ENCODE peak calls at places on chromosomes 5 and 9, in nine cellular contexts. One of them, this sample, is unnamed.

GRCh38 chr9:84851935-84852585 is 182.5 kb downstream of the NTRK2 start:
- DNase-seq in SJSA1: peak
- DNase-seq in HCEC 1CT: no peak
- DNase-seq in stimulated activated CD4-positive, alpha-beta T cell treated with anti-CD3 and anti-CD28 coated beads, Interleukin-1b, Interleukin-23, amount 100 ng/mL, for 24 hours: no peak
- DNase-seq in neural progenitor cell: peak
- DNase-seq in WTC11: peak
- DNase-seq in Caki2: peak
- DNase-seq in GOT3: no peak
- DNase-seq in Karpas-422: no peak
- DNase-seq in this sample: no peak

GRCh38 chr5:86143837-86144236 is 473.9 kb upstream of the COX7C start:
- DNase-seq in stimulated activated CD4-positive, alpha-beta T cell treated with anti-CD3 and anti-CD28 coated beads, Interleukin-1b, Interleukin-23, amount 100 ng/mL, for 24 hours: no peak
- DNase-seq in HCEC 1CT: no peak
- DNase-seq in Karpas-422: no peak
- DNase-seq in GOT3: no peak
- DNase-seq in neural progenitor cell: no peak
- DNase-seq in SJSA1: no peak
- DNase-seq in WTC11: no peak
- DNase-seq in Caki2: no peak
- DNase-seq in this sample: no peak

GRCh38 chr9:136239135-136239962 is 6.3 kb downstream of the QSOX2 start:
- DNase-seq in SJSA1: no peak
- DNase-seq in HCEC 1CT: no peak
- DNase-seq in neural progenitor cell: no peak
- DNase-seq in Caki2: no peak
- DNase-seq in WTC11: no peak
- DNase-seq in stimulated activated CD4-positive, alpha-beta T cell treated with anti-CD3 and anti-CD28 coated beads, Interleukin-1b, Interleukin-23, amount 100 ng/mL, for 24 hours: no peak
- DNase-seq in Karpas-422: no peak
- DNase-seq in GOT3: no peak
- DNase-seq in this sample: no peak

GRCh38 chr5:61949680-61950435 is 356.1 kb upstream of the KIF2A start:
- DNase-seq in Caki2: no peak
- DNase-seq in SJSA1: no peak
- DNase-seq in neural progenitor cell: no peak
- DNase-seq in HCEC 1CT: no peak
- DNase-seq in WTC11: no peak
- DNase-seq in Karpas-422: no peak
- DNase-seq in stimulated activated CD4-positive, alpha-beta T cell treated with anti-CD3 and anti-CD28 coated beads, Interleukin-1b, Interleukin-23, amount 100 ng/mL, for 24 hours: no peak
- DNase-seq in GOT3: no peak
- DNase-seq in this sample: no peak

GRCh38 chr5:35618297-35618636 is 604 bp downstream of the SPEF2 start:
- DNase-seq in Caki2: no peak
- DNase-seq in GOT3: no peak
- DNase-seq in neural progenitor cell: no peak
- DNase-seq in stimulated activated CD4-positive, alpha-beta T cell treated with anti-CD3 and anti-CD28 coated beads, Interleukin-1b, Interleukin-23, amount 100 ng/mL, for 24 hours: no peak
- DNase-seq in Karpas-422: no peak
- DNase-seq in WTC11: no peak
- DNase-seq in HCEC 1CT: no peak
- DNase-seq in SJSA1: no peak
- DNase-seq in this sample: no peak

GRCh38 chr9:72856985-72857631 is 95.7 kb downstream of the ALDH1A1 start:
- DNase-seq in HCEC 1CT: peak
- DNase-seq in WTC11: no peak
- DNase-seq in neural progenitor cell: peak
- DNase-seq in stimulated activated CD4-positive, alpha-beta T cell treated with anti-CD3 and anti-CD28 coated beads, Interleukin-1b, Interleukin-23, amount 100 ng/mL, for 24 hours: no peak
- DNase-seq in GOT3: no peak
- DNase-seq in SJSA1: no peak
- DNase-seq in Karpas-422: peak
- DNase-seq in Caki2: peak
- DNase-seq in this sample: peak

GRCh38 chr5:83095973-83096539 is 18.7 kb downstream of the XRCC4 start:
- DNase-seq in HCEC 1CT: peak
- DNase-seq in Caki2: peak
- DNase-seq in WTC11: no peak
- DNase-seq in Karpas-422: no peak
- DNase-seq in stimulated activated CD4-positive, alpha-beta T cell treated with anti-CD3 and anti-CD28 coated beads, Interleukin-1b, Interleukin-23, amount 100 ng/mL, for 24 hours: no peak
- DNase-seq in neural progenitor cell: no peak
- DNase-seq in GOT3: peak
- DNase-seq in SJSA1: peak
- DNase-seq in this sample: no peak

GRCh38 chr5:6900828-6901227 is 187.6 kb downstream of the TENT4A start:
- DNase-seq in GOT3: no peak
- DNase-seq in Karpas-422: no peak
- DNase-seq in Caki2: no peak
- DNase-seq in SJSA1: no peak
- DNase-seq in HCEC 1CT: no peak
- DNase-seq in neural progenitor cell: peak
- DNase-seq in WTC11: no peak
- DNase-seq in stimulated activated CD4-positive, alpha-beta T cell treated with anti-CD3 and anti-CD28 coated beads, Interleukin-1b, Interleukin-23, amount 100 ng/mL, for 24 hours: no peak
- DNase-seq in this sample: no peak

GRCh38 chr5:57989378-57989777 is 470.5 kb downstream of the PLK2 start:
- DNase-seq in GOT3: no peak
- DNase-seq in WTC11: no peak
- DNase-seq in HCEC 1CT: no peak
- DNase-seq in Karpas-422: no peak
- DNase-seq in neural progenitor cell: no peak
- DNase-seq in Caki2: no peak
- DNase-seq in SJSA1: no peak
- DNase-seq in stimulated activated CD4-positive, alpha-beta T cell treated with anti-CD3 and anti-CD28 coated beads, Interleukin-1b, Interleukin-23, amount 100 ng/mL, for 24 hours: no peak
- DNase-seq in this sample: no peak

GRCh38 chr5:134634227-134634626 is 1.6 kb upstream of the SAR1B start:
- DNase-seq in Caki2: no peak
- DNase-seq in stimulated activated CD4-positive, alpha-beta T cell treated with anti-CD3 and anti-CD28 coated beads, Interleukin-1b, Interleukin-23, amount 100 ng/mL, for 24 hours: no peak
- DNase-seq in SJSA1: no peak
- DNase-seq in neural progenitor cell: no peak
- DNase-seq in Karpas-422: no peak
- DNase-seq in WTC11: no peak
- DNase-seq in GOT3: no peak
- DNase-seq in HCEC 1CT: no peak
- DNase-seq in this sample: no peak

GRCh38 chr5:116308391-116308790 is 223.6 kb downstream of the COMMD10 start:
- DNase-seq in GOT3: no peak
- DNase-seq in Caki2: no peak
- DNase-seq in Karpas-422: no peak
- DNase-seq in SJSA1: no peak
- DNase-seq in WTC11: no peak
- DNase-seq in neural progenitor cell: no peak
- DNase-seq in stimulated activated CD4-positive, alpha-beta T cell treated with anti-CD3 and anti-CD28 coated beads, Interleukin-1b, Interleukin-23, amount 100 ng/mL, for 24 hours: no peak
- DNase-seq in HCEC 1CT: no peak
- DNase-seq in this sample: no peak

GRCh38 chr5:134511796-134512660 is 13.4 kb upstream of the JADE2 start:
- DNase-seq in neural progenitor cell: peak
- DNase-seq in SJSA1: no peak
- DNase-seq in GOT3: no peak
- DNase-seq in HCEC 1CT: peak
- DNase-seq in stimulated activated CD4-positive, alpha-beta T cell treated with anti-CD3 and anti-CD28 coated beads, Interleukin-1b, Interleukin-23, amount 100 ng/mL, for 24 hours: no peak
- DNase-seq in Caki2: peak
- DNase-seq in Karpas-422: no peak
- DNase-seq in WTC11: peak
- DNase-seq in this sample: no peak

GRCh38 chr5:143842920-143843319 is 31.0 kb downstream of the HMHB1 start:
- DNase-seq in SJSA1: no peak
- DNase-seq in HCEC 1CT: peak
- DNase-seq in stimulated activated CD4-positive, alpha-beta T cell treated with anti-CD3 and anti-CD28 coated beads, Interleukin-1b, Interleukin-23, amount 100 ng/mL, for 24 hours: no peak
- DNase-seq in neural progenitor cell: no peak
- DNase-seq in GOT3: no peak
- DNase-seq in WTC11: no peak
- DNase-seq in Caki2: no peak
- DNase-seq in Karpas-422: no peak
- DNase-seq in this sample: no peak

GRCh38 chr5:74641778-74642542 is 1.4 kb upstream of the ENC1 start:
- DNase-seq in SJSA1: peak
- DNase-seq in neural progenitor cell: peak
- DNase-seq in stimulated activated CD4-positive, alpha-beta T cell treated with anti-CD3 and anti-CD28 coated beads, Interleukin-1b, Interleukin-23, amount 100 ng/mL, for 24 hours: no peak
- DNase-seq in Karpas-422: peak
- DNase-seq in GOT3: peak
- DNase-seq in HCEC 1CT: peak
- DNase-seq in Caki2: peak
- DNase-seq in WTC11: no peak
- DNase-seq in this sample: peak

GRCh38 chr9:21883642-21884041 is 81.2 kb downstream of the MTAP start:
- DNase-seq in HCEC 1CT: no peak
- DNase-seq in stimulated activated CD4-positive, alpha-beta T cell treated with anti-CD3 and anti-CD28 coated beads, Interleukin-1b, Interleukin-23, amount 100 ng/mL, for 24 hours: no peak
- DNase-seq in neural progenitor cell: no peak
- DNase-seq in Karpas-422: no peak
- DNase-seq in GOT3: no peak
- DNase-seq in WTC11: no peak
- DNase-seq in Caki2: no peak
- DNase-seq in SJSA1: no peak
- DNase-seq in this sample: peak

GRCh38 chr5:79806741-79807140 is 117.1 kb downstream of the CMYA5 start:
- DNase-seq in neural progenitor cell: no peak
- DNase-seq in Caki2: no peak
- DNase-seq in Karpas-422: no peak
- DNase-seq in HCEC 1CT: no peak
- DNase-seq in GOT3: no peak
- DNase-seq in stimulated activated CD4-positive, alpha-beta T cell treated with anti-CD3 and anti-CD28 coated beads, Interleukin-1b, Interleukin-23, amount 100 ng/mL, for 24 hours: no peak
- DNase-seq in WTC11: no peak
- DNase-seq in SJSA1: no peak
- DNase-seq in this sample: no peak

GRCh38 chr9:135305546-135306180 is 173.9 kb upstream of the PPP1R26 start:
- DNase-seq in Caki2: no peak
- DNase-seq in stimulated activated CD4-positive, alpha-beta T cell treated with anti-CD3 and anti-CD28 coated beads, Interleukin-1b, Interleukin-23, amount 100 ng/mL, for 24 hours: no peak
- DNase-seq in HCEC 1CT: no peak
- DNase-seq in Karpas-422: no peak
- DNase-seq in SJSA1: peak
- DNase-seq in WTC11: no peak
- DNase-seq in GOT3: no peak
- DNase-seq in neural progenitor cell: no peak
- DNase-seq in this sample: no peak

This sample was measured in AML-193.